ENCODE peak calls at places on chromosome 14, in five cellular contexts. T is stimulated activated CD4-positive, alpha-beta T cell treated with anti-CD3 and anti-CD28 coated beads, Interleukin-1b, Interleukin-23, amount 100 ng/mL, for 24 hours; D is GM23338; Q is A172; P is breast epithelium. C is an unnamed sample.

GRCh38 chr14:100203962-100204834 is 34.7 kb upstream of the YY1 start:
- DNase-seq in P (no peak), T (no peak), Q (no peak), D (no peak), C (no peak)

GRCh38 chr14:87149583-87150354 is 843.2 kb downstream of the GALC start:
- DNase-seq in Q (no peak), T (no peak), P (no peak), D (peak; percentile 97), C (no peak)

GRCh38 chr14:76926521-76927251 is 100.5 kb downstream of the LRRC74A start:
- DNase-seq in Q (peak; percentile 22), P (no peak), D (peak; percentile 73), T (no peak), C (no peak)

GRCh38 chr14:94646481-94646880 is 34.3 kb downstream of the SERPINA3 start:
- DNase-seq in D (no peak), Q (peak; percentile 4), T (no peak), P (peak; percentile 7), C (peak; percentile 6)

GRCh38 chr14:24196071-24197061 is 1.1 kb upstream of the TM9SF1 start:
- DNase-seq in Q (no peak), P (no peak), T (no peak), D (peak; percentile 57), C (peak; percentile 25)

GRCh38 chr14:89407856-89408255 is 9.2 kb downstream of the FOXN3 start:
- DNase-seq in Q (no peak), T (no peak), D (no peak), P (no peak), C (no peak)

GRCh38 chr14:95662376-95663186 is 23.6 kb upstream of the TCL1B start:
- DNase-seq in P (no peak), T (no peak), Q (peak; percentile 1), D (no peak), C (no peak)

GRCh38 chr14:69553221-69553620 is 21.4 kb downstream of the CCDC177 start:
- DNase-seq in D (no peak), Q (peak; percentile 10), T (no peak), P (no peak), C (no peak)

GRCh38 chr14:100785626-100786025 is 40.3 kb upstream of the MEG3 start:
- DNase-seq in P (no peak), T (no peak), Q (no peak), D (no peak), C (no peak)

GRCh38 chr14:85531141-85531593 is 1.2 kb downstream of the FLRT2 start:
- DNase-seq in Q (no peak), D (peak; percentile 81), T (no peak), P (no peak), C (no peak)

GRCh38 chr14:20295067-20295466 is 10.7 kb downstream of the TTC5 start:
- DNase-seq in P (no peak), T (no peak), D (no peak), Q (no peak), C (no peak)

GRCh38 chr14:41606249-41607118 is at the start of gene LRFN5:
- DNase-seq in Q (no peak), T (no peak), D (peak; percentile 74), P (no peak), C (no peak)

GRCh38 chr14:68691031-68691864 is 101.6 kb downstream of the ZFP36L1 start:
- DNase-seq in P (no peak), Q (no peak), D (peak; percentile 61), T (no peak), C (no peak)

GRCh38 chr14:90844321-90844720 is 28.1 kb upstream of the TTC7B start:
- DNase-seq in D (no peak), T (no peak), P (no peak), Q (no peak), C (no peak)

GRCh38 chr14:62187265-62187664 is 425.0 kb downstream of the SNAPC1 start:
- DNase-seq in D (peak; percentile 38), P (no peak), T (no peak), Q (no peak), C (no peak)

GRCh38 chr14:103445783-103446182 is 60.6 kb downstream of the MARK3 start:
- DNase-seq in T (no peak), P (no peak), Q (no peak), D (peak; percentile 14), C (no peak)

C was measured in SW 1271.